ENCODE peak calls at places on chromosome 12, in four cellular contexts. Z is K562, I is HepG2, J is GM12878. O is an unnamed sample.

GRCh38 chr12:130281157-130281799 is 56.4 kb upstream of the PIWIL1 start:
- DNase-seq in I (no peak), J (no peak), Z (peak; percentile 50), O (peak; percentile 25)

GRCh38 chr12:19223018-19223417 is 93.5 kb downstream of the PLEKHA5 start:
- DNase-seq in Z (no peak), I (no peak), J (no peak), O (peak; percentile 41)

GRCh38 chr12:70305794-70306193 is 60.3 kb upstream of the KCNMB4 start:
- DNase-seq in J (no peak), I (no peak), Z (no peak), O (no peak)

GRCh38 chr12:110540048-110540447 is 37.9 kb downstream of the RAD9B start:
- DNase-seq in J (no peak), Z (no peak), I (no peak), O (no peak)

GRCh38 chr12:39846971-39847661 is 227.5 kb upstream of the ABCD2 start:
- DNase-seq in I (peak; percentile 4), Z (no peak), J (no peak), O (no peak)

GRCh38 chr12:71636704-71637115 is 26.9 kb downstream of the ZFC3H1 start:
- DNase-seq in Z (peak; percentile 70), I (peak; percentile 70), J (peak; percentile 12), O (peak; percentile 36)

GRCh38 chr12:56521590-56522371 is at the start of gene RBMS2:
- DNase-seq in Z (peak; percentile 58), I (peak; percentile 59), J (no peak), O (peak; percentile 96)

GRCh38 chr12:46523863-46524770 is 151.5 kb upstream of the SLC38A2 start:
- DNase-seq in I (peak; percentile 92), Z (peak; percentile 86), J (no peak), O (peak; percentile 76)

GRCh38 chr12:29072631-29073030 is 76.4 kb upstream of the FAR2 start:
- DNase-seq in I (no peak), Z (no peak), J (no peak), O (no peak)

GRCh38 chr12:29070309-29070708 is 78.8 kb upstream of the FAR2 start:
- DNase-seq in J (no peak), I (no peak), Z (no peak), O (no peak)

DNA sequence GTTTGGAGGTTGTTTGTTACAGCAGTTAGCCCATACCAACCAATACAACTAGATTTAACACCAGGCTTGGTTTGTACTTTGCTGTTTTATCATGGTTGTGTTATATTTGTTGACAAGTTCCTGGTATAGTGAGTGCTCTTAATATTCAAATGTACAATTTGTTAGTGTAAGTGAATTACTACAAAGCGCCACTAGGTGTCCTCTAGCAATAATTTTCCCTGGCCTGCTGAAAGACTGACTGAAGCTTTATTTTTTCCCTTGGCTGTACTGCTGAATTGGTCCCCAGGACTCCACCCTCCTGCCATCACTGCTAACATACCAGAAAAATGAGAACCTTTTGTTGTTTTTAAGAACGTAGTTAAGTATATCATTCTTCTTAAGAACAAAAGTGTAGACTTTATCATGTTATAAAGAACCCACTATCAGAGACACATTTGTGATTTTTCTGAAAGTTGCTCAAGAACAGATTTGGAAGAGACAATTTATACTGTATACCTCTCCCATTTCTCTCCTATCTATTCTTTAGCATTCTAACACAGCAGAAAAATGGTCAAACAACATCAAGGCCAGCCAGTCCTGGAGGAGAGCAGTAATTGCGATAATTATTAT is 75.3 kb upstream of the FAR2 start:
- DNase-seq in I (peak; percentile 13), J (no peak), Z (peak; percentile 32), O (peak; percentile 51)
- TF ChIP-seq CHD4 in I (no peak), J (no peak), Z (no peak), O (no peak)

GRCh38 chr12:2984249-2984648 is 25.1 kb downstream of the TEAD4 start:
- DNase-seq in I (no peak), Z (no peak), J (no peak), O (no peak)

GRCh38 chr12:2980630-2981029 is 21.4 kb downstream of the TEAD4 start:
- DNase-seq in J (no peak), Z (no peak), I (no peak), O (no peak)

GRCh38 chr12:2979806-2980205 is 20.6 kb downstream of the TEAD4 start:
- DNase-seq in J (no peak), I (no peak), Z (no peak), O (no peak)

GRCh38 chr12:2984698-2985097 is 25.5 kb downstream of the TEAD4 start:
- DNase-seq in Z (no peak), J (no peak), I (no peak), O (no peak)

GRCh38 chr12:2982361-2982760 is 23.2 kb downstream of the TEAD4 start:
- DNase-seq in Z (no peak), J (no peak), I (no peak), O (no peak)
- TF ChIP-seq CHD4 in Z (no peak), J (no peak), I (no peak), O (no peak)

DNA sequence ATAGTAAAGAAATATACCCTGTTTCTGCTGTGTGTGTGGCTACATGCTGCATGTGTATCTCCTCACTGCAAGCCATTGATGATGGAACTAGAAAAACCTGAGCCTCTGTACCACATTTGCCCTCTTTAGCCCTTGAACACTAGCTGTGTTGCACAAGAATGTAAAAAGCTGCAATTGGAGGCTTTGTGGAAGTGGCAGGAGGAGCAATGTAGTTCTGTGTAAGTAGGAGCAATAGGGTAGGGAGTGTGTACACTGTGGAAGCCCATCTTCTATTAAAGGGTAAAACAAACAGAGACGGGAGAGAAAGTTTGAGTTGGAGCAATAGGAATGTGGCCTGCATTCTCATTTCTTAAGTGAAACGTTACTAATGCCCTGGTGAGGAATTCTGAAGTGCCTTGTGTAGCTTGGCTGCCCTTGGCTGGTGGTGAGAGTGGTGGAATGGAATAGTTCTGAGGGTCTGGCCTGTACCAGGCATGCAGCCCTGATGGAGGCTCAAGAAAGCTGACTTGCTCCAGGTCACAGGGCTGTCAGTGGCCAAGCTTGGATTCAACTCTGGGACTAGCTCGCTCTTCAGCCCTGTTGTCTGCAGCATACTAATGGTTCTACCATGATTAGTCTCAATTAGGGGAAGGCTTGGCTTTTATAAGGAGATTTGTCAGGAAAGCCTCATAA is 38.9 kb upstream of the ATP23 start:
- DNase-seq in I (peak; percentile 67), Z (no peak), J (no peak), O (no peak)
- TF ChIP-seq CHD4 in I (no peak), Z (no peak), J (no peak), O (no peak)

DNA sequence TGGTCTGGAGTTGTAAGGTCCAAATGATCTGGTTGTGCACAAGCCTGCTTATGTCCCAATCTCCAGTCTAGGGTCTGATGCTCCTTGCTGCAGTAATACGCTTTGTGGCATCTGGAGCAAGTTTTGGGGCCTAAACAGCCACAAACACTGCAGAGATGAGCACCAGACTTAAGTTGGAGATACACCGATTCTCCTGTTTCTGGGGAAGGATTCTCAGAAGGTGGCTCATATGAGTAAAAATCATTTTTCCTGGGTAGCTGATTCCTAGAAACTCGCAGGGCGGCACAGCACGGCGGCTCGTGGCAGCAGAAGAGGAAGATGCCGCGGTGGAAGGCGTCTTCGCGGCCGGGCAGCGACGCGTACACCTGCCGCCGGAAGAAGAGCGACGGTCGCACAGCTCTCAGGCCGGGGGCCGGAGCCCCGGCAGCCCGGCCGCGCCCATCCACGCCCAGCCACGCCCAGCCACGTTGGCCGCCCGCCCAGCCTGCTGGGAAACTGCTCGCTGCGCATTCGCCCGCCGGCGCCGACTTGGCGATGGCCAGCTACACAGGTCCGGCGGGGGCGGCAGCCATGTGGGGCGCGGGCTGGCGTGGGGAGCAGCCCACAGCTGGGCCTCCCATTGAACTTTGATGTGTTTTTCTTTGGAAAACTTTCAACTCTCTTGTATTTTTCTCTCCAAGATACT is 129.0 kb downstream of the ASCL4 start:
- DNase-seq in J (peak; percentile 40), I (no peak), Z (peak; percentile 94), O (peak; percentile 61)
- TF ChIP-seq CHD4 in J (no peak), I (no peak), Z (no peak), O (no peak)

GRCh38 chr12:16530268-16530865 is 75.6 kb downstream of the LMO3 start:
- DNase-seq in Z (no peak), I (no peak), J (no peak), O (no peak)
- TF ChIP-seq CHD4 in Z (no peak), I (no peak), J (no peak), O (no peak)

DNA sequence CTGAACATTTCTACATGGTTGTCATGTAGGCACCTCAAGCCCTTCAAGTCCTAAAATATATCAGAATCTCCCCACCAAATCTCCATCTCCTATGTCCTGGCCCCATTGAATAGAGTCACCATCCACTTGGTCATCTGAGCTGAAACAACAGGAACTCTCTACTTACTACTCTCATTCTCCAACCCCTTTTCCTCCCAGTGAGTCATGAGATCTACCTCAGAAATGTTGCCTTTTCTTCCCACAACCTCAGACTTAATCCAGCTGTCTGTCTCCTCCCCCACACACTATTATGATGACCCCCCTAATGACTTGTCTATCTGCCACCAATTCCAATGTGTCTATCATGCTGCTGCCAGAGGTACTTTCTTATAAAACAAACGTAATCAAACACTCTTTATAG is 72.3 kb upstream of the TMEM263 start:
- DNase-seq in Z (no peak), J (no peak), I (no peak), O (no peak)
- TF ChIP-seq CHD4 in Z (no peak), J (no peak), I (no peak), O (no peak)

DNA sequence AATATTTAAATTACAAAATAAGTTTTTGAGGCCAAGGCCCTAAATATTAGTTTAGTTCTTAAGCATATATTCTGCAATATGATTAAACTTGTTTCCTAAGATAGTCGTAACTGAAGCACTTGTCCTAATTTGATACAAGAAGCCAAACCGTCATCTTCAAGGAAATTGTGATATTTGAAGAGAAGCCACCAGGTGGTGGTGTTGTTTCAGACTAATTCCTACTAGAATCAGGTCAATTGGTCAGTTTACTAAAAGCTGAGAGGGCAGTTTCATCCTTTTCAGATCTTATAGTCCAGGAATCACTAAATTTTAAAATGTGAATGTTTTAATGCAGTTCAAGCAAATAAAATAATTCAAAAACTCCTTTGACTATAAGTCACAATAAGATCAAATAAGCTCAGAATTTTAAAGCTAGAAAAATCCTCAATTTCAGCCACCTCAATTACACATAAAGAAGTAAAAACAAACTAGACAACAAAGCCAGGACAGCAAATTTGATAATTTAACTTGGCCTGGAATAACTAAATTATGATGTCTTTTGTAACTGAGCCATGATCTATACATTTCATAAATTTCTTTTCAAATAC is 7.1 kb upstream of the ARL1 start:
- DNase-seq in Z (peak; percentile 78), J (peak; percentile 13), I (peak; percentile 58), O (peak; percentile 83)
- TF ChIP-seq CHD4 in Z (no peak), J (no peak), I (no peak), O (no peak)

GRCh38 chr12:48986720-48987291 is 8.7 kb downstream of the WNT1 start:
- DNase-seq in J (no peak), Z (no peak), I (no peak), O (no peak)
- TF ChIP-seq CHD4 in J (no peak), Z (no peak), I (no peak), O (no peak)

DNA sequence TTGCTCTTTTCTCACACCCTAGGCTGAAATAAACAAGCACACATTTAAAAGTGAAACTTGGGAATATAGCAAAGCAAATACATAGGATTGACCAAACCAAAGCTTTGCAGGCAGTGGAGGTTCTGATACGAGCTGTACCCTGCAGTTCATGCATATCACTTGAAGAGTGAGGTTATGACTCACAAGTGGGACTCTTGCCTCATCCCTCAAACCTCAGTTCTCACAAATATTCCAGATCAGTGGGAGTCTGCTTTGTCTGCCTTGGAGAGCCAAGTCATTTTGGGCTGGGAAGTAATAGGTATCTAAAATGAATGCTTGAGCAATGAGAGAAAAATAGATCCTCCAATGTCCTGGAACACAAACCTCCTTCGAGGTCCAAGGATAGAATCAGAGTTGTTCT is 116.4 kb downstream of the LRIG3 start:
- DNase-seq in I (no peak), J (no peak), Z (no peak), O (peak; percentile 7)
- TF ChIP-seq CHD4 in I (no peak), J (no peak), Z (no peak), O (no peak)